ENCODE peak calls at places on chromosomes 16 and 17, in six cellular contexts. One of them, this sample, is unnamed. For H3K9me2, the result is how much of the 10 kb centered on the place peaks cover.

GRCh38 chr17:67831268-67831667 is 6.0 kb downstream of the BPTF start:
- DNase-seq in PC-3: peak
- DNase-seq in GM23338: no peak
- DNase-seq in GM23248: no peak
- DNase-seq in MM.1S: no peak
- DNase-seq in HCT116: no peak
- DNase-seq in this sample: no peak

GRCh38 chr17:66574123-66574522 is 260.8 kb upstream of the CACNG5 start:
- DNase-seq in PC-3: no peak
- DNase-seq in GM23338: no peak
- DNase-seq in GM23248: no peak
- DNase-seq in MM.1S: no peak
- DNase-seq in HCT116: no peak
- DNase-seq in this sample: no peak

GRCh38 chr17:68255151-68255550 is 7.3 kb downstream of the AMZ2 start:
- DNase-seq in PC-3: no peak
- DNase-seq in GM23338: no peak
- DNase-seq in GM23248: no peak
- DNase-seq in MM.1S: no peak
- DNase-seq in HCT116: no peak
- DNase-seq in this sample: no peak

GRCh38 chr17:79803997-79804855 is 7.3 kb upstream of the CBX8 start:
- DNase-seq in PC-3: no peak
- DNase-seq in GM23338: peak
- DNase-seq in GM23248: no peak
- DNase-seq in MM.1S: no peak
- DNase-seq in HCT116: no peak
- DNase-seq in this sample: no peak

GRCh38 chr17:8166731-8167130 is 4.0 kb upstream of the VAMP2 start:
- DNase-seq in PC-3: no peak
- DNase-seq in GM23338: no peak
- DNase-seq in GM23248: no peak
- DNase-seq in MM.1S: no peak
- DNase-seq in HCT116: no peak
- DNase-seq in this sample: no peak

GRCh38 chr17:64158411-64158810 is 28.5 kb upstream of the ERN1 start:
- DNase-seq in PC-3: no peak
- DNase-seq in GM23338: no peak
- DNase-seq in GM23248: no peak
- DNase-seq in MM.1S: no peak
- DNase-seq in HCT116: no peak
- DNase-seq in this sample: no peak

GRCh38 chr16:50667497-50668367 is 13.4 kb downstream of the SNX20 start:
- DNase-seq in PC-3: no peak
- DNase-seq in GM23338: no peak
- DNase-seq in GM23248: no peak
- DNase-seq in MM.1S: no peak
- DNase-seq in HCT116: no peak
- DNase-seq in this sample: no peak

GRCh38 chr16:1708083-1708767 is 2.2 kb downstream of the MAPK8IP3 start:
- DNase-seq in PC-3: no peak
- DNase-seq in GM23338: no peak
- DNase-seq in GM23248: no peak
- DNase-seq in MM.1S: no peak
- DNase-seq in HCT116: no peak
- DNase-seq in this sample: no peak

GRCh38 chr17:78966123-78966813 is 13.5 kb downstream of the LGALS3BP start:
- DNase-seq in PC-3: no peak
- DNase-seq in GM23338: no peak
- DNase-seq in GM23248: peak
- DNase-seq in MM.1S: no peak
- DNase-seq in HCT116: no peak
- DNase-seq in this sample: no peak

GRCh38 chr17:31388770-31389672 is 2.5 kb upstream of the RAB11FIP4 start:
- DNase-seq in PC-3: peak
- DNase-seq in GM23338: peak
- DNase-seq in GM23248: peak
- DNase-seq in MM.1S: peak
- DNase-seq in HCT116: no peak
- DNase-seq in this sample: peak

GRCh38 chr16:18800674-18801196 is 614 bp downstream of the ARL6IP1 start:
- DNase-seq in PC-3: no peak
- DNase-seq in GM23338: peak
- DNase-seq in GM23248: peak
- DNase-seq in MM.1S: no peak
- DNase-seq in HCT116: no peak
- DNase-seq in this sample: no peak

GRCh38 chr17:31050948-31051347 is 43.8 kb upstream of the NF1 start:
- DNase-seq in PC-3: no peak
- DNase-seq in GM23338: no peak
- DNase-seq in GM23248: no peak
- DNase-seq in MM.1S: no peak
- DNase-seq in HCT116: no peak
- DNase-seq in this sample: no peak

GRCh38 chr17:68248199-68248825 is 469 bp downstream of the AMZ2 start:
- DNase-seq in PC-3: peak
- DNase-seq in GM23338: no peak
- DNase-seq in GM23248: peak
- DNase-seq in MM.1S: peak
- DNase-seq in HCT116: no peak
- DNase-seq in this sample: no peak

GRCh38 chr17:42050360-42051012 is at the start of gene C17orf113:
- DNase-seq in PC-3: peak
- DNase-seq in GM23338: peak
- DNase-seq in GM23248: peak
- DNase-seq in MM.1S: peak
- DNase-seq in HCT116: no peak
- DNase-seq in this sample: peak

GRCh38 chr17:82241183-82241925 is 12.5 kb downstream of the SLC16A3 start:
- DNase-seq in PC-3: peak
- DNase-seq in GM23338: no peak
- DNase-seq in GM23248: peak
- DNase-seq in MM.1S: no peak
- DNase-seq in HCT116: no peak
- DNase-seq in this sample: no peak

GRCh38 chr17:27965224-27965623 is 72.1 kb upstream of the LYRM9 start:
- DNase-seq in PC-3: no peak
- DNase-seq in GM23338: no peak
- DNase-seq in GM23248: no peak
- DNase-seq in MM.1S: no peak
- DNase-seq in HCT116: no peak
- DNase-seq in this sample: no peak

GRCh38 chr16:54283735-54284318 is 2.8 kb downstream of the IRX3 start:
- DNase-seq in PC-3: no peak
- DNase-seq in GM23338: peak
- DNase-seq in GM23248: no peak
- DNase-seq in MM.1S: no peak
- DNase-seq in HCT116: no peak
- DNase-seq in this sample: no peak

GRCh38 chr17:81345211-81346089 is 49.8 kb upstream of the BAHCC1 start:
- DNase-seq in PC-3: peak
- DNase-seq in GM23338: peak
- DNase-seq in GM23248: peak
- DNase-seq in MM.1S: peak
- DNase-seq in HCT116: no peak
- DNase-seq in this sample: peak

GRCh38 chr17:2798679-2799078 is 2.4 kb downstream of the RAP1GAP2 start:
- DNase-seq in PC-3: no peak
- DNase-seq in GM23338: peak
- DNase-seq in GM23248: no peak
- DNase-seq in MM.1S: no peak
- DNase-seq in HCT116: no peak
- DNase-seq in this sample: no peak

GRCh38 chr17:50426814-50427787 is 1.1 kb downstream of the ACSF2 start:
- DNase-seq in PC-3: peak
- DNase-seq in GM23338: peak
- DNase-seq in GM23248: peak
- DNase-seq in MM.1S: peak
- DNase-seq in HCT116: peak
- DNase-seq in this sample: peak

GRCh38 chr16:79509221-79509631 is 91.3 kb downstream of the MAF start:
- DNase-seq in PC-3: no peak
- DNase-seq in GM23338: peak
- DNase-seq in GM23248: no peak
- DNase-seq in MM.1S: no peak
- DNase-seq in HCT116: no peak
- DNase-seq in this sample: no peak

GRCh38 chr17:56694825-56695224 is 101.3 kb downstream of the NOG start:
- DNase-seq in PC-3: no peak
- DNase-seq in GM23338: no peak
- DNase-seq in GM23248: peak
- DNase-seq in MM.1S: no peak
- DNase-seq in HCT116: no peak
- DNase-seq in this sample: no peak

GRCh38 chr16:75071621-75072020 is 45.0 kb downstream of the LDHD start:
- DNase-seq in PC-3: no peak
- DNase-seq in GM23338: no peak
- DNase-seq in GM23248: no peak
- DNase-seq in MM.1S: no peak
- DNase-seq in HCT116: no peak
- DNase-seq in this sample: no peak
- TF ChIP-seq EZH2 in PC-3: no peak
- TF ChIP-seq EZH2 in GM23338: no peak
- TF ChIP-seq EZH2 in GM23248: no peak
- TF ChIP-seq EZH2 in MM.1S: no peak
- TF ChIP-seq EZH2 in HCT116: no peak
- TF ChIP-seq EZH2 in this sample: no peak

GRCh38 chr17:29140051-29140582 is 40.1 kb downstream of the MYO18A start:
- DNase-seq in PC-3: peak
- DNase-seq in GM23338: peak
- DNase-seq in GM23248: peak
- DNase-seq in MM.1S: peak
- DNase-seq in HCT116: no peak
- DNase-seq in this sample: peak

GRCh38 chr17:29140631-29141483 is 39.3 kb downstream of the MYO18A start:
- DNase-seq in PC-3: no peak
- DNase-seq in GM23338: peak
- DNase-seq in GM23248: no peak
- DNase-seq in MM.1S: no peak
- DNase-seq in HCT116: no peak
- DNase-seq in this sample: no peak

GRCh38 chr17:29138991-29139682 is 41.1 kb downstream of the MYO18A start:
- DNase-seq in PC-3: no peak
- DNase-seq in GM23338: no peak
- DNase-seq in GM23248: peak
- DNase-seq in MM.1S: peak
- DNase-seq in HCT116: no peak
- DNase-seq in this sample: no peak

GRCh38 chr17:29143894-29144293 is 36.3 kb downstream of the MYO18A start:
- DNase-seq in PC-3: peak
- DNase-seq in GM23338: peak
- DNase-seq in GM23248: peak
- DNase-seq in MM.1S: peak
- DNase-seq in HCT116: no peak
- DNase-seq in this sample: peak

GRCh38 chr17:29141484-29141835 is 38.7 kb downstream of the MYO18A start:
- DNase-seq in PC-3: no peak
- DNase-seq in GM23338: no peak
- DNase-seq in GM23248: no peak
- DNase-seq in MM.1S: no peak
- DNase-seq in HCT116: no peak
- DNase-seq in this sample: peak
- H3K27ac ChIP-seq in PC-3: no peak
- H3K27ac ChIP-seq in GM23338: no peak
- H3K27ac ChIP-seq in GM23248: no peak
- H3K27ac ChIP-seq in MM.1S: no peak
- H3K27ac ChIP-seq in HCT116: no peak
- H3K27ac ChIP-seq in this sample: no peak

GRCh38 chr16:67864594-67864993 is 8.3 kb upstream of the EDC4 start:
- DNase-seq in PC-3: no peak
- DNase-seq in GM23338: no peak
- DNase-seq in GM23248: no peak
- DNase-seq in MM.1S: no peak
- DNase-seq in HCT116: no peak
- DNase-seq in this sample: no peak
- H3K9me2 ChIP-seq in PC-3: under half
- H3K9me2 ChIP-seq in GM23338: under half
- H3K9me2 ChIP-seq in GM23248: under half
- H3K9me2 ChIP-seq in MM.1S: under half
- H3K9me2 ChIP-seq in HCT116: under half
- H3K9me2 ChIP-seq in this sample: under half

DNA sequence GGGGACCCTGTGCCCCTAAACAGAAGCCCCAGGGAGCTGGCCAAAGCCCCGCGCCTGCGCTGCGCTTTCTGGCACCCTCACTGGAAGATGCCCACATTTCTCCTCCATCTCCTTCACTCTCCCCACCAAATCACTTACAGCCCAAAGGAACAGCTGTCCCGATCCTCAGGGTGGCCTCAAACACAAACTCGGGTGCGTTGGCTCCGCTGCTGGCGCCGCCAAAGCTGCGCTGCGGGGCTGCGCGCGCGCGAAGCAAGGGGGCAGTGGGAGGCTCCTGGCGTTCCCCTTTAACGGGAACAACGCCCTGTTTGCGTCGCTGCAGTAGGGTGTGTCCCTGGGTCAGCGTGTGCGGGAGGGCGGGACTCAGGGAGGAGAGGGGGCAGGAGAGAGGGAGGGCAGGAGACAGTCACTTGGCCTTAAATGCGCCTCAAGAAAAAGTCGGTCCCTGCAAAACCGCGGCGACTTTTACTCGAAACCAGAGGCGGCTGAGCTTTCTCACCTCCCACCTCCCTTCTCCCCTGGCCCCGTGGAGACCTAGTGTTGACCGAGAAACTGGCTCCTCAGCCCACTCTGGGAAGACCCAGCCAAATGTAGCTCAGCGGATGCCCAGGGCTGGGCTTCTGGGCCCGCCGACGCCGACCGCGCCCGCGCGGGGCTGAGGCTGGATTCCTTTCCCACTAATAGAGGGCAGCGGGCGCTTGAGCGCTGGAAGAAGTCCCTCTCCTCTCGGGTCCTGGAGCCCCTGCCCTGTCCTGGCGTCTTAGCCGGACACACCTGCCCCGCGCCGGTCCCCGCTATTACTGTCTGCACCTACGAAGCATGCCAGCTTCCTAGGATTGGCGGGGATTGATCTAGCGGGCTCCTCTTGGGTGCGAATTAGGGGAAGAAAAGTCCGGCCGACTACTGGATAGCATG is 2.6 kb downstream of the PMP22 start:
- DNase-seq in PC-3: peak
- DNase-seq in GM23338: peak
- DNase-seq in GM23248: peak
- DNase-seq in MM.1S: no peak
- DNase-seq in HCT116: peak
- DNase-seq in this sample: peak
- TF ChIP-seq EZH2 in PC-3: no peak
- TF ChIP-seq EZH2 in GM23338: peak
- TF ChIP-seq EZH2 in GM23248: no peak
- TF ChIP-seq EZH2 in MM.1S: no peak
- TF ChIP-seq EZH2 in HCT116: no peak
- TF ChIP-seq EZH2 in this sample: no peak

GRCh38 chr16:89883346-89884040 is 10.1 kb downstream of the TCF25 start:
- DNase-seq in PC-3: no peak
- DNase-seq in GM23338: no peak
- DNase-seq in GM23248: no peak
- DNase-seq in MM.1S: no peak
- DNase-seq in HCT116: no peak
- DNase-seq in this sample: no peak
- H3K27ac ChIP-seq in PC-3: no peak
- H3K27ac ChIP-seq in GM23338: no peak
- H3K27ac ChIP-seq in GM23248: no peak
- H3K27ac ChIP-seq in MM.1S: no peak
- H3K27ac ChIP-seq in HCT116: no peak
- H3K27ac ChIP-seq in this sample: no peak

GRCh38 chr17:20184977-20185619 is 175.9 kb downstream of the SPECC1 start:
- DNase-seq in PC-3: no peak
- DNase-seq in GM23338: no peak
- DNase-seq in GM23248: no peak
- DNase-seq in MM.1S: no peak
- DNase-seq in HCT116: no peak
- DNase-seq in this sample: peak
- H3K9me2 ChIP-seq in PC-3: under half
- H3K9me2 ChIP-seq in GM23338: under half
- H3K9me2 ChIP-seq in GM23248: under half
- H3K9me2 ChIP-seq in MM.1S: under half
- H3K9me2 ChIP-seq in HCT116: under half
- H3K9me2 ChIP-seq in this sample: under half

This sample was measured in PC-9.